ENCODE peak calls at places on chromosome X, in ten cellular contexts. Q, V, B, E, K, D, F, I, S and L are unnamed samples.

GRCh38 chrX:16999275-16999674 is 52.8 kb downstream of the REPS2 start:
- DNase-seq in B (no peak), E (no peak), D (no peak), S (no peak), K (no peak), I (no peak), Q (no peak), F (no peak), V (no peak), L (no peak)

GRCh38 chrX:140123446-140123845 is 158.1 kb upstream of the CXorf66 start:
- DNase-seq in Q (no peak), V (no peak), K (peak), I (no peak), E (no peak), F (no peak), D (no peak), B (no peak), S (no peak), L (no peak)

GRCh38 chrX:78075787-78076389 is 28.2 kb upstream of the PGK1 start:
- DNase-seq in F (no peak), D (no peak), Q (no peak), S (no peak), V (no peak), E (no peak), I (no peak), K (no peak), B (no peak), L (no peak)

GRCh38 chrX:40834225-40834624 is 98.9 kb upstream of the MED14 start:
- DNase-seq in I (no peak), K (no peak), S (no peak), D (no peak), E (no peak), Q (no peak), F (no peak), V (no peak), B (no peak), L (no peak)

GRCh38 chrX:135373357-135373756 is 48.4 kb upstream of the SMIM10L2A start:
- DNase-seq in V (no peak), E (no peak), Q (no peak), B (no peak), D (no peak), I (no peak), S (no peak), F (no peak), K (no peak), L (no peak)

GRCh38 chrX:13059676-13060499 is 15.5 kb upstream of the FAM9C start:
- DNase-seq in F (no peak), D (no peak), V (no peak), E (no peak), Q (no peak), B (no peak), S (no peak), K (peak), I (no peak), L (no peak)

GRCh38 chrX:112058255-112058654 is 24.3 kb downstream of the TRPC5 start:
- DNase-seq in I (no peak), B (no peak), Q (no peak), E (no peak), S (no peak), F (no peak), V (no peak), D (no peak), K (no peak), L (no peak)

GRCh38 chrX:20412871-20413486 is 146.3 kb upstream of the RPS6KA3 start:
- DNase-seq in S (no peak), B (peak), Q (no peak), K (no peak), V (no peak), D (no peak), E (peak), F (peak), I (peak), L (no peak)

GRCh38 chrX:118693843-118694242 is 33.6 kb upstream of the IL13RA1 start:
- DNase-seq in S (no peak), D (no peak), Q (no peak), V (no peak), I (no peak), K (no peak), B (no peak), E (no peak), F (no peak), L (no peak)

GRCh38 chrX:130805906-130806305 is 97.1 kb downstream of the ENOX2 start:
- DNase-seq in E (no peak), K (no peak), S (no peak), F (no peak), V (no peak), Q (no peak), B (no peak), I (no peak), D (no peak), L (no peak)

GRCh38 chrX:131066237-131066636 is 8.1 kb downstream of the ARHGAP36 start:
- DNase-seq in I (no peak), E (no peak), S (no peak), F (no peak), K (no peak), B (no peak), V (no peak), Q (no peak), D (no peak), L (no peak)

GRCh38 chrX:1093112-1093511 is 119.3 kb downstream of the CRLF2 start:
- DNase-seq in B (peak), S (peak), V (no peak), K (no peak), I (no peak), E (no peak), Q (no peak), F (no peak), D (no peak), L (no peak)

GRCh38 chrX:14506866-14507265 is 22.5 kb upstream of the GLRA2 start:
- DNase-seq in D (no peak), Q (no peak), I (no peak), E (no peak), S (no peak), V (no peak), F (no peak), K (no peak), B (no peak), L (no peak)

GRCh38 chrX:130086414-130087207 is 23.7 kb downstream of the ELF4 start:
- DNase-seq in S (no peak), K (no peak), Q (peak), E (no peak), I (peak), D (no peak), F (no peak), V (no peak), B (peak), L (no peak)

GRCh38 chrX:22041931-22042530 is 9.9 kb downstream of the PHEX start:
- DNase-seq in E (no peak), S (no peak), B (no peak), V (no peak), Q (no peak), D (no peak), F (no peak), I (no peak), K (peak), L (peak)